ENCODE peak calls at places on chromosomes 3 and 15, in nine cellular contexts. C, L, I, X, A, R, S, Y and P are unnamed samples.

GRCh38 chr15:69631978-69632377 is 179.4 kb downstream of the RPLP1 start:
- DNase-seq in X (no peak), S (no peak), Y (no peak), I (no peak), L (no peak), A (no peak), C (no peak), R (no peak), P (no peak)

GRCh38 chr15:78255421-78256043 is 8.8 kb upstream of the DNAJA4 start:
- DNase-seq in I (no peak), L (no peak), C (no peak), X (no peak), Y (no peak), A (no peak), R (no peak), S (no peak), P (no peak)

GRCh38 chr3:69499899-69500316 is 114.0 kb upstream of the FRMD4B start:
- DNase-seq in L (no peak), C (no peak), A (no peak), S (no peak), Y (no peak), I (no peak), R (no peak), X (no peak), P (no peak)

GRCh38 chr15:43292375-43293078 is 25.8 kb upstream of the TGM5 start:
- DNase-seq in A (no peak), I (no peak), X (no peak), R (no peak), Y (no peak), C (peak; percentile 31), L (peak; percentile 72), S (no peak), P (no peak)

GRCh38 chr3:105166893-105167292 is 199.8 kb upstream of the ALCAM start:
- DNase-seq in C (peak; percentile 44), R (no peak), I (no peak), S (no peak), Y (no peak), X (no peak), L (peak; percentile 83), A (no peak), P (no peak)

GRCh38 chr15:62739507-62739906 is 303.0 kb upstream of the TPM1 start:
- DNase-seq in A (no peak), L (peak; percentile 86), C (peak; percentile 66), Y (no peak), I (no peak), R (no peak), X (no peak), S (peak; percentile 36), P (no peak)

GRCh38 chr3:14377044-14377837 is 25.2 kb upstream of the SLC6A6 start:
- DNase-seq in S (no peak), Y (no peak), C (no peak), I (no peak), A (no peak), L (no peak), X (no peak), R (no peak), P (no peak)

GRCh38 chr3:67384790-67385397 is 269.5 kb downstream of the SUCLG2 start:
- DNase-seq in X (peak; percentile 25), A (no peak), C (no peak), L (peak; percentile 50), S (peak; percentile 79), R (no peak), Y (peak; percentile 6), I (peak; percentile 59), P (peak; percentile 47)

GRCh38 chr3:133973249-133973980 is 56.3 kb downstream of the SLCO2A1 start:
- DNase-seq in Y (no peak), R (no peak), X (no peak), I (no peak), L (no peak), S (no peak), A (no peak), C (no peak), P (no peak)

GRCh38 chr3:183155499-183155898 is 7.0 kb downstream of the LAMP3 start:
- DNase-seq in I (no peak), L (no peak), X (no peak), R (no peak), Y (no peak), C (no peak), S (no peak), A (no peak), P (no peak)

GRCh38 chr3:183158113-183158512 is 4.4 kb downstream of the LAMP3 start:
- DNase-seq in X (no peak), Y (no peak), R (no peak), C (no peak), A (no peak), L (no peak), I (no peak), S (no peak), P (no peak)

GRCh38 chr3:183153210-183153950 is 9.2 kb downstream of the LAMP3 start:
- DNase-seq in S (no peak), C (no peak), R (no peak), X (no peak), Y (no peak), L (no peak), A (no peak), I (no peak), P (no peak)

GRCh38 chr3:183158552-183159006 is 4.0 kb downstream of the LAMP3 start:
- DNase-seq in L (peak; percentile 68), C (no peak), R (no peak), S (peak; percentile 75), Y (no peak), A (peak; percentile 64), I (no peak), X (no peak), P (no peak)

DNA sequence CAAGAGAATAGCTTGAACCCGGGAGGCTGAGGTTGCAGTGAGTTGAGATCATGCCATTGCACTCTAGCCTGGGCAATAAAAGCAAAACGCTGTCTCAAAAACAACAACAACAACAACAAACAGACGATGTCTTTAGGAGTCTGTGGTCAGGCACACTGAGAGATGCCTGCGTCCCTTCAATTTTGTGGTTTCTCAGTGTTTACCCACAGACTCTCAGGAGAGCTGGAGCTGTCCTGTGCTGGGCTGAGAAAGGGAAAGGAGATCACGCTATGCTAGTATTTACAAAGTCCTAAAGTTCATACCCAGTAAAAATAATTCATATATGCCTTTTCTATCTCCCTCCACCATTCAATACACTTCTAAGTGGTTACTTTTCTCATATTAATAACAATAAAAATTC is 6.3 kb downstream of the LAMP3 start:
- DNase-seq in L (no peak), A (no peak), I (no peak), X (no peak), R (no peak), Y (no peak), S (no peak), C (no peak), P (no peak)
- TF ChIP-seq CTCF in L (no peak), A (no peak), I (no peak), X (no peak), R (no peak), Y (no peak), S (no peak), C (no peak), P (no peak)

GRCh38 chr3:41632705-41633104 is 329.2 kb downstream of the ULK4 start:
- DNase-seq in L (no peak), Y (no peak), S (no peak), I (no peak), X (no peak), C (no peak), R (no peak), A (no peak), P (no peak)

GRCh38 chr3:41630017-41630416 is 331.9 kb downstream of the ULK4 start:
- DNase-seq in S (no peak), I (no peak), A (no peak), R (no peak), C (no peak), Y (no peak), L (no peak), X (no peak), P (no peak)

GRCh38 chr3:41630708-41631107 is 331.2 kb downstream of the ULK4 start:
- DNase-seq in S (no peak), Y (no peak), A (no peak), X (no peak), C (no peak), R (no peak), L (no peak), I (no peak), P (no peak)

GRCh38 chr3:41629072-41629471 is 332.8 kb downstream of the ULK4 start:
- DNase-seq in S (peak; percentile 10), X (no peak), I (no peak), R (no peak), A (no peak), Y (no peak), C (no peak), L (no peak), P (no peak)

GRCh38 chr3:41627477-41628087 is 334.3 kb downstream of the ULK4 start:
- DNase-seq in C (no peak), L (no peak), R (no peak), I (no peak), A (no peak), Y (no peak), S (no peak), X (no peak), P (no peak)
- TF ChIP-seq CTCF in C (no peak), L (no peak), R (no peak), I (no peak), A (no peak), Y (no peak), S (no peak), X (no peak), P (no peak)

DNA sequence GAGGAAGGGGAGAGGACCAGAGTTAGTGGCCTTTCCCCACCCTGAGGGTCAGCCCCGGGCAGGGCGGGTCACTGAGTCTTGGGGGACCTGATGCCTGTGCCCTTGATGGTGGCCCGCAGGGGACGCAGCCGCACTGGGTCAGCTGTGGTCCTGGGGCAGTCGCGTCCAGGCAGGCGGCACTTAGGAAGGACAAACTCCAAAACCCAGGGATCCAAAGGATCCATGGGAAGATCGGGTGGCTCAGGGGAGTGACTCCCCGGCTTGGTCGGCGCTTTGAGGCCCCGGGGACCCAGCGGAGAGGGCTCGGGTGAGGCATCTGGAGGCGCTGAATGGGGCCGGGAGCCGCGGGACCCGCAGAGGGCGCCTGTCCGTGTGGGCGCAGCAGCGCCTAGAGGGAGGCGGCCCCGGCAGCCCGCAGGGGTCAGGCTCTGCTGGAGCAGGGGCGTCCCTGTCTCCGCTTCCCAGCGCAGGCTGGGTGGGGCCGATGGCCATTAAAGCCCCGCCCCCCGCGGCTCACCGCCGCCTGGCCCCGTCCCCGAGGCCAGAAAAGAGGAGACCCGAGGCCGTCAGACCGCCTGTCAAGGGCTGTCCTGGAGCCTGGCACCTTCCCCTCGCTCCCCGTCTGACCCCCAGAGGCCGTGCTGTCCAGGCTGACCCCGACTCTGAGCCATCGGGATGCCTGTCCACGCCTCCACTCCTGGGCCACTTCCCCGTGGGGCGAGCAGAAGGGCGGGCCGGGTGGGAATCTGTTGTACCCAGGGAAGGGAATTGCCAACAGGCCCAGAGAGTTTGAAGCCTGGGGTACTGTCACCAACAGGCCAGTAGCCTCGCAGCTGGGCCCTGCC is 17.4 kb downstream of the CIDEC start:
- DNase-seq in S (no peak), A (no peak), I (peak; percentile 84), X (no peak), L (no peak), C (no peak), R (peak; percentile 85), Y (no peak), P (peak; percentile 63)
- TF ChIP-seq CTCF in S (no peak), A (no peak), I (peak; percentile 34), X (no peak), L (peak; percentile 20), C (peak; percentile 44), R (peak; percentile 61), Y (no peak), P (peak; percentile 51)

DNA sequence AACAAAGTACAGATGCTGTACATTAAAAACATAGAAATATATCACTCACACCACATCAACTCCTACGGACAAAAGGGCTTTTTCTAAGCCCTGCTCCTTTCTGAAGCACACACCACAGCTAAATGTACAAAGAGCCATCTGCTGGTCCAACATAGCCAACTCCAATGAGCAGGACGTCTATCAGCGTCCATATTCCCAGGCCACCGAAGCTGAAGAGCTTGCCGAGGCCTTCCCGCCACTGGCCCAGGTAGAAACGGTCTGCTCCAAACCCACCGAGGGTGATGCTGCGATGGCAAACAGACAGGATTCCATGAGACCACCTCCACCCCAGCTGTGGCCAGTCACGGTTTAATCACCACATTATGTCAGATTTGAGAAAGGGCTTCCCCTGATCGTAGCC is 9.8 kb downstream of the TM2D3 start:
- DNase-seq in R (no peak), L (no peak), I (no peak), A (no peak), X (no peak), C (no peak), Y (no peak), S (no peak), P (no peak)
- TF ChIP-seq CTCF in R (no peak), L (no peak), I (no peak), A (no peak), X (no peak), C (no peak), Y (no peak), S (no peak), P (no peak)